ENCODE peak calls at places on chromosomes 16 and 17, in six cellular contexts. One of them, this sample, is unnamed.

GRCh38 chr17:79041041-79041570 is 17.1 kb downstream of the C1QTNF1 start:
- DNase-seq in psoas muscle: no peak
- DNase-seq in sigmoid colon: peak
- DNase-seq in left ventricle myocardium inferior: no peak
- DNase-seq in right lobe of liver: no peak
- DNase-seq in uterus: no peak
- DNase-seq in this sample: no peak

GRCh38 chr16:75541236-75541635 is 5.3 kb upstream of the CHST5 start:
- DNase-seq in left ventricle myocardium inferior: no peak
- DNase-seq in uterus: no peak
- DNase-seq in psoas muscle: no peak
- DNase-seq in sigmoid colon: no peak
- DNase-seq in right lobe of liver: no peak
- DNase-seq in this sample: no peak

GRCh38 chr17:81576621-81577277 is 24.6 kb upstream of the FAAP100 start:
- DNase-seq in sigmoid colon: no peak
- DNase-seq in right lobe of liver: no peak
- DNase-seq in uterus: no peak
- DNase-seq in psoas muscle: no peak
- DNase-seq in left ventricle myocardium inferior: no peak
- DNase-seq in this sample: no peak

GRCh38 chr17:1989135-1989534 is 36.0 kb downstream of the RTN4RL1 start:
- DNase-seq in psoas muscle: no peak
- DNase-seq in sigmoid colon: peak
- DNase-seq in right lobe of liver: no peak
- DNase-seq in uterus: peak
- DNase-seq in left ventricle myocardium inferior: no peak
- DNase-seq in this sample: no peak

GRCh38 chr16:85261657-85262557 is 149.6 kb upstream of the CIBAR2 start:
- DNase-seq in psoas muscle: no peak
- DNase-seq in left ventricle myocardium inferior: no peak
- DNase-seq in right lobe of liver: no peak
- DNase-seq in uterus: no peak
- DNase-seq in sigmoid colon: no peak
- DNase-seq in this sample: no peak

GRCh38 chr16:49048557-49048956 is 233.1 kb downstream of the CBLN1 start:
- DNase-seq in sigmoid colon: no peak
- DNase-seq in right lobe of liver: no peak
- DNase-seq in uterus: no peak
- DNase-seq in left ventricle myocardium inferior: no peak
- DNase-seq in psoas muscle: no peak
- DNase-seq in this sample: peak

GRCh38 chr17:48954300-48954755 is 9.7 kb upstream of the SNF8 start:
- DNase-seq in psoas muscle: no peak
- DNase-seq in left ventricle myocardium inferior: no peak
- DNase-seq in sigmoid colon: no peak
- DNase-seq in right lobe of liver: no peak
- DNase-seq in uterus: no peak
- DNase-seq in this sample: no peak

GRCh38 chr16:27470567-27471431 is 68.8 kb downstream of the IL21R start:
- DNase-seq in sigmoid colon: no peak
- DNase-seq in psoas muscle: peak
- DNase-seq in left ventricle myocardium inferior: no peak
- DNase-seq in right lobe of liver: peak
- DNase-seq in uterus: no peak
- DNase-seq in this sample: no peak

GRCh38 chr17:43534909-43535308 is 11.2 kb downstream of the ETV4 start:
- DNase-seq in sigmoid colon: no peak
- DNase-seq in psoas muscle: no peak
- DNase-seq in right lobe of liver: no peak
- DNase-seq in left ventricle myocardium inferior: no peak
- DNase-seq in uterus: no peak
- DNase-seq in this sample: no peak

GRCh38 chr16:48681520-48681919 is 71.5 kb upstream of the N4BP1 start:
- DNase-seq in psoas muscle: no peak
- DNase-seq in right lobe of liver: no peak
- DNase-seq in uterus: no peak
- DNase-seq in sigmoid colon: no peak
- DNase-seq in left ventricle myocardium inferior: no peak
- DNase-seq in this sample: no peak

GRCh38 chr16:18827890-18828289 is 26.5 kb upstream of the ARL6IP1 start:
- DNase-seq in left ventricle myocardium inferior: no peak
- DNase-seq in sigmoid colon: no peak
- DNase-seq in uterus: no peak
- DNase-seq in psoas muscle: no peak
- DNase-seq in right lobe of liver: no peak
- DNase-seq in this sample: no peak

GRCh38 chr17:66675991-66676371 is 158.9 kb upstream of the CACNG5 start:
- DNase-seq in sigmoid colon: peak
- DNase-seq in psoas muscle: peak
- DNase-seq in left ventricle myocardium inferior: no peak
- DNase-seq in uterus: peak
- DNase-seq in right lobe of liver: no peak
- DNase-seq in this sample: no peak

GRCh38 chr16:78437352-78437968 is 338.0 kb downstream of the WWOX start:
- DNase-seq in sigmoid colon: no peak
- DNase-seq in left ventricle myocardium inferior: no peak
- DNase-seq in psoas muscle: no peak
- DNase-seq in right lobe of liver: peak
- DNase-seq in uterus: peak
- DNase-seq in this sample: no peak

GRCh38 chr16:87824991-87825841 is 44.1 kb downstream of the SLC7A5 start:
- DNase-seq in psoas muscle: peak
- DNase-seq in right lobe of liver: no peak
- DNase-seq in sigmoid colon: no peak
- DNase-seq in uterus: no peak
- DNase-seq in left ventricle myocardium inferior: no peak
- DNase-seq in this sample: no peak

GRCh38 chr17:30101686-30102390 is 14.8 kb upstream of the NSRP1 start:
- DNase-seq in left ventricle myocardium inferior: no peak
- DNase-seq in psoas muscle: no peak
- DNase-seq in sigmoid colon: no peak
- DNase-seq in uterus: no peak
- DNase-seq in right lobe of liver: no peak
- DNase-seq in this sample: no peak

GRCh38 chr16:76705883-76706282 is 428.7 kb downstream of the CNTNAP4 start:
- DNase-seq in right lobe of liver: no peak
- DNase-seq in uterus: no peak
- DNase-seq in psoas muscle: no peak
- DNase-seq in left ventricle myocardium inferior: no peak
- DNase-seq in sigmoid colon: no peak
- DNase-seq in this sample: no peak

GRCh38 chr17:80591788-80592187 is 47.1 kb downstream of the RPTOR start:
- DNase-seq in right lobe of liver: no peak
- DNase-seq in left ventricle myocardium inferior: no peak
- DNase-seq in sigmoid colon: no peak
- DNase-seq in uterus: no peak
- DNase-seq in psoas muscle: no peak
- DNase-seq in this sample: no peak

GRCh38 chr17:51921500-51921899 is 237.0 kb downstream of the CA10 start:
- DNase-seq in psoas muscle: no peak
- DNase-seq in left ventricle myocardium inferior: no peak
- DNase-seq in uterus: no peak
- DNase-seq in right lobe of liver: no peak
- DNase-seq in sigmoid colon: no peak
- DNase-seq in this sample: no peak

GRCh38 chr17:21495281-21495680 is 119.1 kb downstream of the KCNJ12 start:
- DNase-seq in psoas muscle: no peak
- DNase-seq in sigmoid colon: no peak
- DNase-seq in uterus: no peak
- DNase-seq in left ventricle myocardium inferior: no peak
- DNase-seq in right lobe of liver: no peak
- DNase-seq in this sample: peak

GRCh38 chr17:42329025-42329976 is 41.0 kb downstream of the STAT5A start:
- DNase-seq in left ventricle myocardium inferior: no peak
- DNase-seq in sigmoid colon: no peak
- DNase-seq in uterus: no peak
- DNase-seq in right lobe of liver: no peak
- DNase-seq in psoas muscle: no peak
- DNase-seq in this sample: no peak

GRCh38 chr16:65672960-65673359 is 551.1 kb upstream of the CDH11 start:
- DNase-seq in left ventricle myocardium inferior: no peak
- DNase-seq in uterus: no peak
- DNase-seq in right lobe of liver: no peak
- DNase-seq in psoas muscle: no peak
- DNase-seq in sigmoid colon: no peak
- DNase-seq in this sample: no peak

GRCh38 chr17:33595783-33596182 is 302.7 kb upstream of the ASIC2 start:
- DNase-seq in left ventricle myocardium inferior: no peak
- DNase-seq in right lobe of liver: no peak
- DNase-seq in uterus: no peak
- DNase-seq in sigmoid colon: no peak
- DNase-seq in psoas muscle: no peak
- DNase-seq in this sample: no peak

GRCh38 chr16:28180660-28181556 is 30.9 kb downstream of the XPO6 start:
- DNase-seq in uterus: no peak
- DNase-seq in right lobe of liver: no peak
- DNase-seq in left ventricle myocardium inferior: no peak
- DNase-seq in sigmoid colon: no peak
- DNase-seq in psoas muscle: no peak
- DNase-seq in this sample: no peak

GRCh38 chr16:1546430-1546829 is 13.0 kb downstream of the TMEM204 start:
- DNase-seq in psoas muscle: no peak
- DNase-seq in uterus: no peak
- DNase-seq in right lobe of liver: no peak
- DNase-seq in left ventricle myocardium inferior: no peak
- DNase-seq in sigmoid colon: no peak
- DNase-seq in this sample: no peak
- H3K27ac ChIP-seq in psoas muscle: peak
- H3K27ac ChIP-seq in uterus: no peak
- H3K27ac ChIP-seq in right lobe of liver: no peak
- H3K27ac ChIP-seq in left ventricle myocardium inferior: peak
- H3K27ac ChIP-seq in sigmoid colon: peak
- H3K27ac ChIP-seq in this sample: peak

GRCh38 chr17:10042589-10043244 is 137.6 kb upstream of the RCVRN start:
- DNase-seq in psoas muscle: no peak
- DNase-seq in right lobe of liver: no peak
- DNase-seq in left ventricle myocardium inferior: no peak
- DNase-seq in uterus: no peak
- DNase-seq in sigmoid colon: no peak
- DNase-seq in this sample: no peak
- TF ChIP-seq CTCF in psoas muscle: no peak
- TF ChIP-seq CTCF in right lobe of liver: no peak
- TF ChIP-seq CTCF in left ventricle myocardium inferior: no peak
- TF ChIP-seq CTCF in uterus: no peak
- TF ChIP-seq CTCF in sigmoid colon: no peak
- TF ChIP-seq CTCF in this sample: no peak

GRCh38 chr16:11423315-11424117 is 78.3 kb downstream of the RMI2 start:
- DNase-seq in uterus: no peak
- DNase-seq in sigmoid colon: no peak
- DNase-seq in left ventricle myocardium inferior: no peak
- DNase-seq in right lobe of liver: no peak
- DNase-seq in psoas muscle: no peak
- DNase-seq in this sample: no peak
- H3K4me3 ChIP-seq in uterus: no peak
- H3K4me3 ChIP-seq in sigmoid colon: no peak
- H3K4me3 ChIP-seq in left ventricle myocardium inferior: no peak
- H3K4me3 ChIP-seq in right lobe of liver: no peak
- H3K4me3 ChIP-seq in psoas muscle: no peak
- H3K4me3 ChIP-seq in this sample: no peak

DNA sequence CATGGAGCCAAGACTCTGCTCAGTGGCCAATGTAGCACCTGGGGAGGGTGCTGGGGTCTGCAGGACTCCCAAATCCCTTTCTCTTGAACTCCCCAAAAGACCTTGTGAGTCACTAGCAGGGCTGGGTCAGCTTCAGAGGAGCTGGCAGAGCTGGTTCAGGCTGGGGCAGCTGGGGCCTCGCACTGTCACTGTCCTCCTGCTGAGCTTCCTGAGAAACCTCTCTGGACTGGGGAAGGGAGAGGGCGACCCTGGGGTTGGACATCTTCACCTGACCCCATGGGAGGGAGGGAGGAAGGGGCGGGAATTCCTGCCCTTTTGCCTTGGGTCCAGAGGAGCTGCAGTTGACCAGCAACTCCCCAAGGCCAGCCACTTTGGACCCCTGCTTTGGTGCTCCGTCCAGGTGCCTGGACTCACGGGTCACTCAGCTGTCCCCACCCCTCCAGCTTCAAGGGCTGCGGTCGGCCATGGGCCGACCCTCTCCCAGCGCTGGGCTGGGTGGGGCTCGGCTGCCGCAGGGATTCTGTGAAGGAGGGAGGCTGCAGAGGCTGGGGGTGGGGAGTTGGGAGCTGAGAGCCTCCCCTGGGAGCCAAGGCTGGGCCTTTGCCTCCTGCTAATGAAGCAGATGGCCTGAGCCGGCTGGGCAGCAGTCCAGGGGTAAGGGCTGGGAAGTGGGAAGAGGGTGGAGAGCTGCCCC is 9.2 kb downstream of the FMNL1 start:
- DNase-seq in uterus: no peak
- DNase-seq in right lobe of liver: no peak
- DNase-seq in sigmoid colon: peak
- DNase-seq in left ventricle myocardium inferior: peak
- DNase-seq in psoas muscle: peak
- DNase-seq in this sample: peak
- H3K27ac ChIP-seq in uterus: no peak
- H3K27ac ChIP-seq in right lobe of liver: no peak
- H3K27ac ChIP-seq in sigmoid colon: peak
- H3K27ac ChIP-seq in left ventricle myocardium inferior: peak
- H3K27ac ChIP-seq in psoas muscle: no peak
- H3K27ac ChIP-seq in this sample: peak

DNA sequence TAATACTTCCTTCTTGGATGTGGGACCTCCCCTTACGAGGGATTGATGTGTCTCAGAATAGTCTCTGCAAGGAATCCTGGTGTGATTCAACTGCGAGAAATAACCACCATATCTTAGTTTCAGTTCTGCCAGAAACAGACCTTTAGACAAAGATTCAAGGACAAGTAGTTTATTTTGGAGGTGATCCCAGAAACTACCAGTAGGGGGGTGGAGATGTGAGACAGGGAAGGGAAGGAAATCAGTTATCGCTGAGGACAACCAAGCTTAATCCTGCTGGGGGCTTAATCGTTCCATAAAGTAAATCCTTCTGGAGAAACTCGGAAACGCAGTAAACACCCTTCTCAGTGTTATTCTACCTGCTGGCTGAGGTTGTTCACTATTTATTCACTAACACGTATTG is 5.0 kb upstream of the SDR42E1 start:
- DNase-seq in uterus: no peak
- DNase-seq in right lobe of liver: no peak
- DNase-seq in sigmoid colon: no peak
- DNase-seq in psoas muscle: no peak
- DNase-seq in left ventricle myocardium inferior: no peak
- DNase-seq in this sample: no peak
- TF ChIP-seq CTCF in uterus: no peak
- TF ChIP-seq CTCF in right lobe of liver: peak
- TF ChIP-seq CTCF in sigmoid colon: no peak
- TF ChIP-seq CTCF in psoas muscle: no peak
- TF ChIP-seq CTCF in left ventricle myocardium inferior: peak
- TF ChIP-seq CTCF in this sample: no peak